ENCODE peak calls at places on chromosomes 4 and X, in five cellular contexts. E is SK-N-SH, Y is HCT116, G is GM12878, P is K562. M is an unnamed sample.

GRCh38 chr4:52968696-52969095 is 106.6 kb downstream of the RASL11B start:
- DNase-seq in G (no peak), E (no peak), P (no peak), Y (no peak), M (no peak)

GRCh38 chr4:55838356-55838755 is 15.1 kb upstream of the EXOC1 start:
- DNase-seq in P (no peak), E (no peak), Y (no peak), G (no peak), M (no peak)

GRCh38 chr4:100317032-100317864 is 127.0 kb upstream of the DDIT4L start:
- DNase-seq in Y (no peak), P (no peak), E (no peak), G (no peak), M (no peak)

GRCh38 chrX:96004386-96004785 is 680.3 kb upstream of the DIAPH2 start:
- DNase-seq in E (no peak), Y (no peak), G (no peak), P (no peak), M (no peak)

GRCh38 chr4:168923526-168924194 is 86.4 kb downstream of the CBR4 start:
- DNase-seq in G (peak), P (peak), E (peak), Y (peak), M (peak)

GRCh38 chr4:2790583-2791517 is 2.0 kb upstream of the SH3BP2 start:
- DNase-seq in E (peak), G (no peak), Y (no peak), P (no peak), M (no peak)

GRCh38 chrX:117996918-117997480 is 119.6 kb downstream of the KLHL13 start:
- DNase-seq in G (no peak), P (no peak), Y (no peak), E (peak), M (peak)

GRCh38 chrX:152632445-152633097 is 5.1 kb upstream of the GABRQ start:
- DNase-seq in G (no peak), E (peak), P (peak), Y (peak), M (peak)

GRCh38 chr4:170004656-170005250 is 21.4 kb downstream of the MFAP3L start:
- DNase-seq in E (no peak), G (no peak), P (no peak), Y (no peak), M (no peak)

GRCh38 chr4:22019676-22020075 is 71.1 kb upstream of the KCNIP4 start:
- DNase-seq in Y (no peak), G (no peak), E (no peak), P (no peak), M (no peak)

GRCh38 chr4:41757521-41758156 is 9.1 kb upstream of the PHOX2B start:
- DNase-seq in E (no peak), P (no peak), G (no peak), Y (no peak), M (no peak)

GRCh38 chr4:17957689-17958088 is 63.9 kb downstream of the LCORL start:
- DNase-seq in E (no peak), Y (no peak), P (no peak), G (no peak), M (no peak)

GRCh38 chr4:109046549-109047171 is 255.8 kb downstream of the COL25A1 start:
- DNase-seq in G (no peak), P (peak), Y (no peak), E (no peak), M (peak)

GRCh38 chr4:66169341-66169740 is 499.1 kb upstream of the EPHA5 start:
- DNase-seq in P (no peak), G (no peak), E (peak), Y (no peak), M (peak)

GRCh38 chrX:53939127-53939526 is 105.1 kb downstream of the PHF8 start:
- DNase-seq in Y (no peak), E (no peak), P (no peak), G (no peak), M (no peak)

GRCh38 chr4:109560687-109561452 is 824 bp downstream of the MCUB start:
- DNase-seq in G (peak), P (peak), Y (no peak), E (peak), M (no peak)

GRCh38 chr4:26081795-26082498 is 167.9 kb downstream of the SMIM20 start:
- DNase-seq in P (peak), E (no peak), G (no peak), Y (peak), M (peak)

GRCh38 chr4:78545275-78546246 is 6.0 kb upstream of the ANXA3 start:
- DNase-seq in Y (no peak), G (no peak), P (no peak), E (no peak), M (no peak)

GRCh38 chrX:71251456-71251973 is 2.4 kb downstream of the ZMYM3 start:
- DNase-seq in P (no peak), E (no peak), Y (no peak), G (no peak), M (no peak)

GRCh38 chr4:38160487-38161207 is 200.4 kb downstream of the PTTG2 start:
- DNase-seq in Y (peak), P (no peak), G (peak), E (no peak), M (peak)

GRCh38 chr4:145694929-145695328 is 15.0 kb downstream of the C4orf51 start:
- DNase-seq in Y (no peak), G (no peak), P (no peak), E (no peak), M (no peak)

GRCh38 chr4:102638621-102639020 is 122.1 kb downstream of the MANBA start:
- DNase-seq in Y (no peak), E (no peak), G (no peak), P (no peak), M (no peak)

GRCh38 chr4:102348701-102349100 is 3.4 kb upstream of the SLC39A8 start:
- DNase-seq in E (no peak), Y (no peak), P (no peak), G (no peak), M (no peak)

GRCh38 chrX:13599491-13599890 is 30.1 kb downstream of the EGFL6 start:
- DNase-seq in P (no peak), E (no peak), Y (no peak), G (no peak), M (no peak)

GRCh38 chr4:139761461-139761860 is 95.8 kb downstream of the MGST2 start:
- DNase-seq in Y (peak), P (peak), E (peak), G (no peak), M (peak)

GRCh38 chrX:47380268-47380667 is 9.9 kb downstream of the ZNF157 start:
- DNase-seq in Y (no peak), P (no peak), G (peak), E (no peak), M (peak)

GRCh38 chr4:174940002-174940401 is 21.8 kb downstream of the ADAM29 start:
- DNase-seq in P (no peak), Y (no peak), E (no peak), G (no peak), M (no peak)

GRCh38 chr4:17623451-17624001 is 9.1 kb downstream of the MED28 start:
- DNase-seq in E (no peak), Y (no peak), P (no peak), G (no peak), M (no peak)

GRCh38 chrX:21657318-21658151 is 595 bp downstream of the KLHL34 start:
- DNase-seq in E (no peak), P (no peak), Y (no peak), G (no peak), M (no peak)

GRCh38 chrX:14095702-14096101 is 66.0 kb upstream of the GEMIN8 start:
- DNase-seq in E (peak), G (peak), P (peak), Y (peak), M (peak)

GRCh38 chr4:186587416-186588018 is 32.1 kb upstream of the MTNR1A start:
- DNase-seq in P (peak), Y (peak), E (peak), G (no peak), M (peak)

GRCh38 chr4:137370206-137370633 is 162.1 kb downstream of the PCDH18 start:
- DNase-seq in E (no peak), G (no peak), P (no peak), Y (no peak), M (no peak)

GRCh38 chr4:16686195-16686594 is 212.2 kb downstream of the LDB2 start:
- DNase-seq in E (no peak), P (no peak), G (no peak), Y (no peak), M (no peak)

GRCh38 chr4:94175553-94176260 is 32.0 kb upstream of the SMARCAD1 start:
- DNase-seq in G (no peak), P (no peak), E (peak), Y (no peak), M (no peak)

GRCh38 chr4:60313616-60314015 is 886.5 kb upstream of the ADGRL3 start:
- DNase-seq in E (no peak), P (no peak), Y (no peak), G (no peak), M (no peak)

GRCh38 chr4:155610143-155610542 is 56.5 kb upstream of the GUCY1A1 start:
- DNase-seq in P (no peak), E (no peak), Y (no peak), G (no peak), M (no peak)

GRCh38 chr4:182280439-182281111 is 37.4 kb downstream of the TENM3 start:
- DNase-seq in Y (no peak), G (no peak), P (no peak), E (no peak), M (no peak)
- TF ChIP-seq ZBTB33 in Y (no peak), G (no peak), P (no peak), E (no peak), M (no peak)

DNA sequence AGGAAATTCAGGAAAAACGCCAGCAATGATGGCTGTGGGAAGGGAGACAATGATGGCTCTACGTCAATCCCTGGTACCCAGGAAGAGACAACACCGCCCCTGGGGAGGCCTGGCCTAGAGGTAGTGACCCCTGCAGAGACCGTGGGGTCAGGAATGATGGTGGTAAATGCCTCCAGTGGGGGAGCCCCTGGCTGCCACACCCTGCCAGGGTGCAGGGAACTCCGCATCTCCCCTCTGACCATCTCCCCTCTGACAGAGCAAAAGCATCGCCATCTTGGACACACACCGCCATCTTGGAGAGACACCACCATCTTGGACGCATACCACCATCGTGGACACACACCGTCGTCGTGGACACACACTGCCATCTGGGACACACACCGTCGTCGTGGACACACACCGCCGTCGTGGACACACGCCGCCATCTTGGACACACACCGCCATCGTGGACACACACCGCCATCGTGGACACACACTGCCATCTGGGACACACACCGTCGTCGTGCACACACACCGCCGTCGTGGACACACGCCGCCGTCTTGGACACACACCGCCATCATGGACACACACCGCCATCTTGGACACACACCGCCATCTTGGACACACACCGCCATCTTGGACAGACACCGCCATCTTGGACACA is 9.9 kb downstream of the ASMTL start:
- DNase-seq in Y (no peak), P (no peak), E (no peak), G (no peak), M (no peak)
- TF ChIP-seq ZBTB33 in Y (no peak), P (peak), E (no peak), G (no peak), M (no peak)

DNA sequence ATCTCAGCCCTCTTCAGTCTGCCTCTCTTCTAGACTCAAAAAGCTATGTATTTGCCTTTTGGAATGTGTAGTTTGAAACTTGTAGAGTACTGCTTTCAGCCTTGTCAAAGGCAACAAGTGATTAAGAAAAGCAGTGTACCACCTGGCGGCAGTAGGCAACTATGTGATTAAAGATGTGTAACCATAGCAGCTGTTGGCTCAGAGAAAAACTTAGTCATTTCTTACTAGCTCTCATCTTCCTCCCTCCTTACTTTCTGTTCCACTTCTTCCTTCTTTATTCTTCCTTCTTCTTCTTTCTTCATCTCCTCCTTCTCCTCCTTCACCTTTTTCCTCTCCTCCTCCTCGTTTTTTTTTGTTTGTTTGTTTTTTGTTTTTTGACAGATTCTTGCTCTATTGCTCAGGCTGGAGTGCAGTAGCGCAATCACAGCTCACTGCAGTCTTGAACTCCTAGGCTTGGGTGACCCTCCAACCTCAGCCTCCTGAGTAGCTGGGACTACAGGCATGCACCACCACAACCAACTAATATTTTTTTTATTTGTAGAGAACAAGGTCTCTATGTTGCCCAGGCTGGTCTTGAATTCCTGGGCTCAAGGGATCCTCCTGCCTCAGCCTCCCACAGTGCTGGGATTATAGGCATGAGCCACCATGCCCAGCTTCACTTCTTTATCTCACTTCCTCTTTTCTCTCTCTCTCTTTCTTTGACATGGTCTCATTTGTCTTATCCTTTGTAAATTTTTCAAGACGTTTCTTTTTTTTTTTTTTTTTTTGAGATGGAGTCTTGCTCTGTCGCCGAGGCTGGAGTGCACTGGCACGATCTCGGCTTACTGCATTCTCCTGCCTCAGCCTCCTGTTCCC is 32.6 kb downstream of the ABHD18 start:
- DNase-seq in E (no peak), Y (no peak), P (no peak), G (peak), M (no peak)
- TF ChIP-seq ZBTB33 in E (no peak), Y (no peak), P (no peak), G (no peak), M (no peak)

GRCh38 chr4:153661215-153661822 is 22.8 kb upstream of the TLR2 start:
- DNase-seq in E (no peak), P (no peak), G (no peak), Y (no peak), M (no peak)
- TF ChIP-seq ZBTB33 in E (no peak), P (no peak), G (no peak), Y (no peak), M (no peak)

DNA sequence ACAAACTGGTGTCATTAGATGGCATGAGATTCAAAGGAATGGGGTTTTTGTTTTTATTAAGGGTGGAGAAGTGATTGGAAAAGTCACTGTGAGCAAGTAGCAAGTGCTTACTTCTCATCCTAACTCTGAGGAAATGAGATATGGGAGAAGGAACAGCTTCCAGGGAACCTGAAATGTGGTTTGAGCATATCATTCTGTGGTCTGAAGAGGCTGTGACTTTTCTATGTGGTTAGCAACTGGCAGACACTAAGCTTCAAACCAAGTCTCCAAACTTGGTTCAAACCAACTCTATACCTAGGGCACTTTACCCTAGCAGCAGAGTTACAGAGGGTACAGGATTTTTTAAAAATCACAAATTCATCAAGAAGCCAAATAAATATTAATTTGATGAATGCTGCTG is 58.2 kb downstream of the DCLK2 start:
- DNase-seq in E (no peak), P (no peak), Y (no peak), G (no peak), M (no peak)
- TF ChIP-seq ZBTB33 in E (no peak), P (no peak), Y (no peak), G (no peak), M (no peak)

DNA sequence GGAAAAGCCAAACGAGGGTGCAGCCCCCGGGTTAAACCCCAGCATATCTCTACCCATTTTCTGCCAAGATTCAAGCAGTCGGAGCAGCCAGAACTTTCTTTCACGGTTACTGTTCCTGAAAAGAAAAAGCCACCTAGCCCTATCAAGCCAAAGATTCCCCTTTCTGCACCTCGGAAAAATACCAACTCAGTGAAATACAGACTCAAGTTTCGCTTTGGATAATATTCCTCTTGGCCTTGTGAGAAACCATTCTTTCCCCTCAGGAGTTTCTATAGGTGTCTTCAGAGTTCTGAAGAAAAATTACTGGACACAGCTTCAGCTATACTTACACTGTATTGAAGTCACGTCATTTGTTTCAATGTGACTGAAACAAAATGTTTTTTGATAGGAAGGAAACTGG is 20.0 kb downstream of the FGF5 start:
- DNase-seq in G (no peak), E (no peak), Y (no peak), P (peak), M (no peak)
- TF ChIP-seq ZBTB33 in G (no peak), E (no peak), Y (no peak), P (no peak), M (no peak)

GRCh38 chr4:156929706-156930105 is 41.9 kb downstream of the PDGFC start:
- DNase-seq in G (no peak), P (no peak), E (no peak), Y (no peak), M (no peak)

GRCh38 chr4:156931267-156931666 is 40.3 kb downstream of the PDGFC start:
- DNase-seq in P (no peak), Y (peak), E (no peak), G (no peak), M (peak)

GRCh38 chr4:156939151-156939550 is 32.4 kb downstream of the PDGFC start:
- DNase-seq in Y (no peak), G (no peak), E (no peak), P (no peak), M (no peak)

GRCh38 chr4:156934259-156934635 is 37.4 kb downstream of the PDGFC start:
- DNase-seq in P (no peak), G (no peak), E (no peak), Y (no peak), M (no peak)

DNA sequence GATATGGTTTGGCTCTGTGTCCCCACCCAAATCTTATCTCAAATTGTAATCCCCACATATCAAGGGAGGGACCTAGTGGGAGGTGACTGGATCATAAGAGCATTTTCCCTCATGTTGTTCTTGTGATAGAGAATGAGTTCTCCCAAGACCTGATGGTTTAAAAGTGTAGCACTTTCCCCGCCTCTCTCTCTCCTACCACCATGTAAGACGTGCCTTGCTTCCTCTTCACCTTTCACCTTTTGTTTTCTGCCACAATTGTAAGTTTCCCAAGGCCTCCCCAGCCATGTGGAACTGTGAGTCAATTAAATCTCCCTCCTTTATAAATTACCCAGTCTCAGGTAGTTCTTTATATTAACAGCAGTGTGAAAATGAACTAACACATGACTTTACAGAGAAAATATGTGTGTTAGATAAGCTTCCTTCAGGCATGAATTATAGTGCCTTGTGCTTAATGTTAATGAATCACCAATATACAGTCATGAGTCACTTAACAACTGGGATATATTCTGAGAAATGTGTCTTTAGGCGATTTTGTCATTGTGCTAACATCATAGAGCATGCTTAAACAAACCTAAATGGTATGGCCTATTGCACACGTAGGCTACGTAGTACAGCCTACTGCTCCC is 37.9 kb downstream of the PDGFC start:
- DNase-seq in E (no peak), Y (peak), G (no peak), P (no peak), M (peak)
- TF ChIP-seq ZBTB33 in E (peak), Y (no peak), G (no peak), P (no peak), M (no peak)

M was measured in HepG2.